ENCODE peak calls at places on chromosomes 1 and 21, in seven cellular contexts. F is testis, Q is mammary epithelial cell, R is dorsolateral prefrontal cortex, X is astrocyte of the spinal cord, G is Calu3, I is BE2C. J is an unnamed sample.

GRCh38 chr1:190205713-190206112 is 272.0 kb downstream of the BRINP3 start:
- DNase-seq in F (no peak), Q (no peak), R (no peak), X (peak; percentile 53), G (no peak), I (no peak), J (no peak)

GRCh38 chr1:11831945-11832725 is 15.4 kb downstream of the NPPA start:
- DNase-seq in F (no peak), Q (no peak), R (no peak), X (no peak), G (no peak), I (no peak), J (no peak)

GRCh38 chr1:200290010-200290685 is 119.7 kb downstream of the ZNF281 start:
- DNase-seq in F (no peak), Q (no peak), R (no peak), X (no peak), G (peak; percentile 14), I (peak; percentile 25), J (peak; percentile 1)

GRCh38 chr1:58971629-58972140 is 187.8 kb upstream of the JUN start:
- DNase-seq in F (no peak), Q (peak; percentile 54), R (no peak), X (no peak), G (no peak), I (peak; percentile 38), J (no peak)

GRCh38 chr1:215273838-215274516 is 191.4 kb downstream of the KCNK2 start:
- DNase-seq in F (no peak), Q (peak; percentile 55), R (no peak), X (peak; percentile 85), G (no peak), I (no peak), J (peak; percentile 11)

GRCh38 chr1:6302568-6302967 is 41.7 kb upstream of the GPR153 start:
- DNase-seq in F (no peak), Q (peak; percentile 84), R (no peak), X (no peak), G (no peak), I (no peak), J (no peak)

GRCh38 chr1:151868404-151868980 is 15.0 kb upstream of the THEM5 start:
- DNase-seq in F (no peak), Q (peak; percentile 57), R (no peak), X (no peak), G (no peak), I (no peak), J (no peak)

GRCh38 chr1:32892368-32893197 is 6.3 kb downstream of the HPCA start:
- DNase-seq in F (peak; percentile 61), Q (no peak), R (peak; percentile 87), X (no peak), G (peak; percentile 65), I (peak; percentile 57), J (no peak)

GRCh38 chr1:89363196-89363595 is 663 bp upstream of the GBP6 start:
- DNase-seq in F (no peak), Q (peak; percentile 83), R (no peak), X (peak; percentile 4), G (no peak), I (no peak), J (no peak)

GRCh38 chr21:17472592-17473271 is 40.1 kb upstream of the CXADR start:
- DNase-seq in F (no peak), Q (no peak), R (no peak), X (no peak), G (no peak), I (no peak), J (no peak)

GRCh38 chr1:61322769-61323168 is 240.4 kb downstream of the NFIA start:
- DNase-seq in F (no peak), Q (peak; percentile 77), R (no peak), X (no peak), G (no peak), I (no peak), J (no peak)

GRCh38 chr1:156752843-156753486 is 1.5 kb upstream of the HDGF start:
- DNase-seq in F (no peak), Q (no peak), R (no peak), X (no peak), G (no peak), I (no peak), J (no peak)

GRCh38 chr1:94527447-94528031 is 14.0 kb downstream of the F3 start:
- DNase-seq in F (no peak), Q (peak; percentile 89), R (no peak), X (peak; percentile 9), G (peak; percentile 67), I (no peak), J (peak; percentile 24)

GRCh38 chr21:21210552-21210951 is 212.3 kb downstream of the NCAM2 start:
- DNase-seq in F (no peak), Q (no peak), R (no peak), X (no peak), G (no peak), I (no peak), J (no peak)

GRCh38 chr1:60823151-60823550 is 259.2 kb upstream of the NFIA start:
- DNase-seq in F (no peak), Q (no peak), R (no peak), X (no peak), G (no peak), I (no peak), J (no peak)

GRCh38 chr1:154703207-154703606 is 95.2 kb upstream of the ADAR start:
- DNase-seq in F (no peak), Q (no peak), R (no peak), X (no peak), G (no peak), I (no peak), J (no peak)

GRCh38 chr1:201461193-201461657 is 7.8 kb downstream of the PHLDA3 start:
- DNase-seq in F (no peak), Q (peak; percentile 99), R (no peak), X (peak; percentile 94), G (peak; percentile 86), I (no peak), J (peak; percentile 98)

GRCh38 chr1:55064861-55065263 is 25.5 kb downstream of the PCSK9 start:
- DNase-seq in F (no peak), Q (no peak), R (no peak), X (peak; percentile 68), G (no peak), I (no peak), J (no peak)

GRCh38 chr1:39434797-39435395 is 56.5 kb upstream of the BMP8A start:
- DNase-seq in F (no peak), Q (no peak), R (no peak), X (no peak), G (no peak), I (no peak), J (no peak)

GRCh38 chr1:7754234-7754633 is 16.9 kb upstream of the VAMP3 start:
- DNase-seq in F (no peak), Q (no peak), R (no peak), X (no peak), G (no peak), I (no peak), J (no peak)

GRCh38 chr21:31293986-31294385 is 50.1 kb downstream of the TIAM1 start:
- DNase-seq in F (no peak), Q (peak; percentile 74), R (no peak), X (peak; percentile 90), G (peak; percentile 46), I (no peak), J (peak; percentile 92)

GRCh38 chr1:66217021-66217420 is 316.9 kb upstream of the SGIP1 start:
- DNase-seq in F (no peak), Q (peak; percentile 22), R (no peak), X (peak; percentile 45), G (no peak), I (no peak), J (no peak)

GRCh38 chr1:214740471-214740870 is 137.5 kb downstream of the CENPF start:
- DNase-seq in F (no peak), Q (no peak), R (no peak), X (no peak), G (no peak), I (no peak), J (no peak)

GRCh38 chr1:19139711-19140110 is 70.4 kb downstream of the UBR4 start:
- DNase-seq in F (no peak), Q (no peak), R (no peak), X (no peak), G (no peak), I (no peak), J (no peak)

GRCh38 chr1:212315907-212316306 is 30.7 kb downstream of the PPP2R5A start:
- DNase-seq in F (no peak), Q (peak; percentile 34), R (no peak), X (peak; percentile 36), G (peak; percentile 41), I (no peak), J (peak; percentile 23)

GRCh38 chr1:156599811-156600210 is 1.5 kb downstream of the GPATCH4 start:
- DNase-seq in F (no peak), Q (peak; percentile 26), R (no peak), X (no peak), G (no peak), I (no peak), J (no peak)

GRCh38 chr1:228265167-228265566 is 57.3 kb downstream of the OBSCN start:
- DNase-seq in F (no peak), Q (no peak), R (no peak), X (no peak), G (no peak), I (no peak), J (no peak)
- TF ChIP-seq CTCF in F (no peak), Q (peak; percentile 43), R (no peak), X (no peak), G (no peak), I (peak; percentile 15), J (peak; percentile 14)

DNA sequence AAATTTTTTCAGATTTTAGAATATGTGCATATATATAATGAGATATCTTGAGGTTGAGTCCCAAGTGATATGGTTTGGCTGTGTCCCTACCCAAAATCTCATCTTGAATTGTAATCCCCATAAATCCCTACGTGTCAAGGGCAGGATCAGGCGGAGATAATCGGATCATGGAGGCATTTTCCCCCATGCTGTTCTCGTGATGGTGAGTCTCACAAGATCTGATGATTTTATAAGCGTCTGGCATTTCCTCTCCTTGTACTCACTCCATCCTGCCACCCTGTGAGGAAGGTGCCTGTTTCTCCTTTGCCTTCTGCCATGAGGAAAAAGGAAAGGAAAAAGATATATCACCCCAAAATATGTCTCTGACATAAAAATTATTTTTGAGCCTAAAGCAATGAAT is 64.6 kb downstream of the TOR3A start:
- DNase-seq in F (no peak), Q (no peak), R (no peak), X (no peak), G (no peak), I (no peak), J (no peak)
- TF ChIP-seq CTCF in F (no peak), Q (no peak), R (no peak), X (no peak), G (no peak), I (no peak), J (no peak)

GRCh38 chr1:207259391-207259790 is 62.1 kb upstream of the CD55 start:
- DNase-seq in F (no peak), Q (peak; percentile 29), R (no peak), X (peak; percentile 36), G (peak; percentile 33), I (no peak), J (peak; percentile 38)
- TF ChIP-seq CTCF in F (no peak), Q (peak; percentile 53), R (no peak), X (peak; percentile 58), G (peak; percentile 49), I (peak; percentile 40), J (peak; percentile 74)

DNA sequence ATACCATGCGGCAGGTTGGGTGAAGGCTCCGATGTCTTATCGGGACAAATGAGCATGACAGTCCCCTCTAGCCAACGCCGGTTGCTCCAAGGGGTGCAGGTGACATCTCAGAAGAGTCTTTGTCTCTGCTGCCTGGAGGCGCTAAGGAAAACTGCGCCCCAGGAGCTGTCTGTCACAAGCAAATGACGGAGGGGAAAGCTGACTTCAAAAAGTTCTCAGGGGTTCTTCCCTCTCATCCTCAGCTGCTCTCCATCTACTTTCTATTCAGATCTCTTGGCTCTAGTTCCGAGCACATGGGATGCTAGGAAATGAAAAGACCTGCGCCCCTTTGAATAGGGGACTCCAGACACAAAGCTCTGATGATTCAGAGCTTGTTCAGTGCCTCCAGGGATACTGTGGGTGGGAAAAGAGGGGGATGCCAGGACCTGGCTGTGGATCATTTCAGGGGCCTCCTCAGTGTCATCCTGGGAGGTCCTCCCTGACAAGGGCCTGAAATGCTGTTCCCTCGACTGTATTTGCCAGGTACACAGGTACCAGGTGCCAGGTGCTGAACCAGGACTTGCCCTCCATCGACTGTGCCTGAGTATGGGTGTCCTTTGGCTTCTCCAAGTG is 869 bp upstream of the KIAA0040 start:
- DNase-seq in F (no peak), Q (peak; percentile 54), R (no peak), X (no peak), G (no peak), I (no peak), J (no peak)
- TF ChIP-seq CTCF in F (no peak), Q (no peak), R (no peak), X (no peak), G (no peak), I (no peak), J (no peak)

J was measured in brain microvascular endothelial cell.